ENCODE peak calls at places on chromosomes 5 and 9, in eight cellular contexts. One of them, this sample, is unnamed.

GRCh38 chr5:137753227-137753985 is 757 bp downstream of the HNRNPA0 start:
- DNase-seq in WERI-Rb-1: peak
- DNase-seq in Panc1: no peak
- DNase-seq in CD8-positive, alpha-beta T cell: peak
- DNase-seq in OCI-LY7: peak
- DNase-seq in endothelial cell of umbilical vein: no peak
- DNase-seq in mammary epithelial cell: no peak
- DNase-seq in sigmoid colon: peak
- DNase-seq in this sample: peak

GRCh38 chr5:132293066-132293991 is 865 bp upstream of the SLC22A4 start:
- DNase-seq in WERI-Rb-1: peak
- DNase-seq in Panc1: peak
- DNase-seq in CD8-positive, alpha-beta T cell: peak
- DNase-seq in OCI-LY7: no peak
- DNase-seq in endothelial cell of umbilical vein: peak
- DNase-seq in mammary epithelial cell: peak
- DNase-seq in sigmoid colon: peak
- DNase-seq in this sample: peak

GRCh38 chr5:59542841-59543825 is 350.4 kb downstream of the PDE4D start:
- DNase-seq in WERI-Rb-1: no peak
- DNase-seq in Panc1: no peak
- DNase-seq in CD8-positive, alpha-beta T cell: no peak
- DNase-seq in OCI-LY7: no peak
- DNase-seq in endothelial cell of umbilical vein: peak
- DNase-seq in mammary epithelial cell: no peak
- DNase-seq in sigmoid colon: peak
- DNase-seq in this sample: peak

GRCh38 chr5:119341452-119342349 is 14.1 kb upstream of the TNFAIP8 start:
- DNase-seq in WERI-Rb-1: no peak
- DNase-seq in Panc1: no peak
- DNase-seq in CD8-positive, alpha-beta T cell: no peak
- DNase-seq in OCI-LY7: peak
- DNase-seq in endothelial cell of umbilical vein: peak
- DNase-seq in mammary epithelial cell: no peak
- DNase-seq in sigmoid colon: no peak
- DNase-seq in this sample: no peak

GRCh38 chr5:170219615-170220014 is 13.2 kb upstream of the C5orf58 start:
- DNase-seq in WERI-Rb-1: no peak
- DNase-seq in Panc1: no peak
- DNase-seq in CD8-positive, alpha-beta T cell: no peak
- DNase-seq in OCI-LY7: no peak
- DNase-seq in endothelial cell of umbilical vein: peak
- DNase-seq in mammary epithelial cell: peak
- DNase-seq in sigmoid colon: no peak
- DNase-seq in this sample: no peak

GRCh38 chr9:37486616-37487544 is 1.1 kb downstream of the POLR1E start:
- DNase-seq in WERI-Rb-1: no peak
- DNase-seq in Panc1: no peak
- DNase-seq in CD8-positive, alpha-beta T cell: no peak
- DNase-seq in OCI-LY7: no peak
- DNase-seq in endothelial cell of umbilical vein: no peak
- DNase-seq in mammary epithelial cell: peak
- DNase-seq in sigmoid colon: peak
- DNase-seq in this sample: no peak

GRCh38 chr9:75653335-75653734 is 237.1 kb upstream of the PCSK5 start:
- DNase-seq in WERI-Rb-1: no peak
- DNase-seq in Panc1: no peak
- DNase-seq in CD8-positive, alpha-beta T cell: no peak
- DNase-seq in OCI-LY7: no peak
- DNase-seq in endothelial cell of umbilical vein: no peak
- DNase-seq in mammary epithelial cell: no peak
- DNase-seq in sigmoid colon: no peak
- DNase-seq in this sample: no peak

GRCh38 chr5:155402927-155403645 is 389.5 kb downstream of the KIF4B start:
- DNase-seq in WERI-Rb-1: peak
- DNase-seq in Panc1: no peak
- DNase-seq in CD8-positive, alpha-beta T cell: no peak
- DNase-seq in OCI-LY7: no peak
- DNase-seq in endothelial cell of umbilical vein: no peak
- DNase-seq in mammary epithelial cell: peak
- DNase-seq in sigmoid colon: no peak
- DNase-seq in this sample: no peak

GRCh38 chr5:140319833-140320232 is 16.9 kb upstream of the PFDN1 start:
- DNase-seq in WERI-Rb-1: no peak
- DNase-seq in Panc1: no peak
- DNase-seq in CD8-positive, alpha-beta T cell: no peak
- DNase-seq in OCI-LY7: no peak
- DNase-seq in endothelial cell of umbilical vein: no peak
- DNase-seq in mammary epithelial cell: no peak
- DNase-seq in sigmoid colon: no peak
- DNase-seq in this sample: no peak

GRCh38 chr5:7927466-7928375 is 58.8 kb downstream of the MTRR start:
- DNase-seq in WERI-Rb-1: peak
- DNase-seq in Panc1: peak
- DNase-seq in CD8-positive, alpha-beta T cell: peak
- DNase-seq in OCI-LY7: peak
- DNase-seq in endothelial cell of umbilical vein: peak
- DNase-seq in mammary epithelial cell: peak
- DNase-seq in sigmoid colon: no peak
- DNase-seq in this sample: no peak

GRCh38 chr5:15285901-15286583 is 213.9 kb upstream of the FBXL7 start:
- DNase-seq in WERI-Rb-1: no peak
- DNase-seq in Panc1: no peak
- DNase-seq in CD8-positive, alpha-beta T cell: no peak
- DNase-seq in OCI-LY7: no peak
- DNase-seq in endothelial cell of umbilical vein: peak
- DNase-seq in mammary epithelial cell: no peak
- DNase-seq in sigmoid colon: no peak
- DNase-seq in this sample: no peak

GRCh38 chr9:130128251-130128650 is 44.0 kb upstream of the NCS1 start:
- DNase-seq in WERI-Rb-1: no peak
- DNase-seq in Panc1: no peak
- DNase-seq in CD8-positive, alpha-beta T cell: peak
- DNase-seq in OCI-LY7: peak
- DNase-seq in endothelial cell of umbilical vein: no peak
- DNase-seq in mammary epithelial cell: no peak
- DNase-seq in sigmoid colon: no peak
- DNase-seq in this sample: no peak

GRCh38 chr9:134624827-134625181 is 16.8 kb upstream of the COL5A1 start:
- DNase-seq in WERI-Rb-1: peak
- DNase-seq in Panc1: no peak
- DNase-seq in CD8-positive, alpha-beta T cell: no peak
- DNase-seq in OCI-LY7: no peak
- DNase-seq in endothelial cell of umbilical vein: peak
- DNase-seq in mammary epithelial cell: peak
- DNase-seq in sigmoid colon: peak
- DNase-seq in this sample: no peak

GRCh38 chr9:2962471-2963172 is 118.7 kb upstream of the PUM3 start:
- DNase-seq in WERI-Rb-1: no peak
- DNase-seq in Panc1: no peak
- DNase-seq in CD8-positive, alpha-beta T cell: no peak
- DNase-seq in OCI-LY7: no peak
- DNase-seq in endothelial cell of umbilical vein: no peak
- DNase-seq in mammary epithelial cell: peak
- DNase-seq in sigmoid colon: no peak
- DNase-seq in this sample: no peak

GRCh38 chr9:74379718-74380117 is 117.4 kb upstream of the RORB start:
- DNase-seq in WERI-Rb-1: peak
- DNase-seq in Panc1: peak
- DNase-seq in CD8-positive, alpha-beta T cell: no peak
- DNase-seq in OCI-LY7: peak
- DNase-seq in endothelial cell of umbilical vein: no peak
- DNase-seq in mammary epithelial cell: peak
- DNase-seq in sigmoid colon: no peak
- DNase-seq in this sample: no peak

GRCh38 chr9:70495514-70495913 is 81.1 kb upstream of the KLF9 start:
- DNase-seq in WERI-Rb-1: no peak
- DNase-seq in Panc1: no peak
- DNase-seq in CD8-positive, alpha-beta T cell: no peak
- DNase-seq in OCI-LY7: no peak
- DNase-seq in endothelial cell of umbilical vein: no peak
- DNase-seq in mammary epithelial cell: no peak
- DNase-seq in sigmoid colon: no peak
- DNase-seq in this sample: peak

DNA sequence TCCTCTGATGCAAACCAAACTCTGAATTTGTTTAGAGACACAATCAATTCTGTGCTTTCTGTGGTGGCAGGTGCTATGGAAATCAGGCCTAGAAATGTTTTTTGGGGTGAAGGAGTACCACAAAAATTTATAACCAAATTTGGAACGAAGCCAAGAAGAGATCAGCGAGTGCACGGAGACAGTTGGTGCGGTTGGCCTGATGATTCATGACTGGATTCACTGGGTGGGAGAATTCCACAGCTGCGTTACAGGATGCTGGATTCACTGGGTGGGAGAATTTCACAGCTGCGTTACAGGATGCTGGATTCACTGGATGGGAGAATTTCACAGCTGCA is 135.6 kb upstream of the IRX4 start:
- DNase-seq in WERI-Rb-1: no peak
- DNase-seq in Panc1: no peak
- DNase-seq in CD8-positive, alpha-beta T cell: no peak
- DNase-seq in OCI-LY7: no peak
- DNase-seq in endothelial cell of umbilical vein: no peak
- DNase-seq in mammary epithelial cell: peak
- DNase-seq in sigmoid colon: no peak
- DNase-seq in this sample: no peak
- H3K27ac ChIP-seq in WERI-Rb-1: no peak
- H3K27ac ChIP-seq in Panc1: no peak
- H3K27ac ChIP-seq in CD8-positive, alpha-beta T cell: no peak
- H3K27ac ChIP-seq in OCI-LY7: no peak
- H3K27ac ChIP-seq in endothelial cell of umbilical vein: no peak
- H3K27ac ChIP-seq in mammary epithelial cell: no peak
- H3K27ac ChIP-seq in sigmoid colon: no peak
- H3K27ac ChIP-seq in this sample: no peak

GRCh38 chr9:80062581-80062980 is 490.8 kb downstream of the TLE4 start:
- DNase-seq in WERI-Rb-1: no peak
- DNase-seq in Panc1: no peak
- DNase-seq in CD8-positive, alpha-beta T cell: no peak
- DNase-seq in OCI-LY7: no peak
- DNase-seq in endothelial cell of umbilical vein: no peak
- DNase-seq in mammary epithelial cell: no peak
- DNase-seq in sigmoid colon: no peak
- DNase-seq in this sample: no peak
- H3K27ac ChIP-seq in WERI-Rb-1: no peak
- H3K27ac ChIP-seq in Panc1: no peak
- H3K27ac ChIP-seq in CD8-positive, alpha-beta T cell: no peak
- H3K27ac ChIP-seq in OCI-LY7: no peak
- H3K27ac ChIP-seq in endothelial cell of umbilical vein: no peak
- H3K27ac ChIP-seq in mammary epithelial cell: no peak
- H3K27ac ChIP-seq in sigmoid colon: peak
- H3K27ac ChIP-seq in this sample: peak

DNA sequence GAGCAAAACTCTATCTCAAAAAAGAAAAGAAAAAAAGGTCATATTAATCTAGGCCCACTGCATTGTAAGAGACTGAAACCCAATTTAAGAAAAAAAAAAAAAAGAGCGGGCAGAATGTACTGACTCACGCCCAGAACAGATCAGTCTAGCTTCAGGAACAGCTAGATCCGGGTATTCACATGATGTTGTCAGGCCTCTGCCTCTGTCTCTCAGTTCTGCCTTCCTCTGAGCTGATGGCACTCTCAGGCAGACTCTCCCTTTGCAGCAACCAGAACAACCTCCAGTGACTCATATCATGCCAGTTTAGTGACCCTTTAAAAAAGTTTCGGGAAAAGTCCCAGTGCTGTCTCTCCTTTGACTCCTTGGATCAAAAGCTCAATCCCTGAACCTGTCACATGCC is 53.0 kb downstream of the NEURL1B start:
- DNase-seq in WERI-Rb-1: no peak
- DNase-seq in Panc1: no peak
- DNase-seq in CD8-positive, alpha-beta T cell: no peak
- DNase-seq in OCI-LY7: no peak
- DNase-seq in endothelial cell of umbilical vein: no peak
- DNase-seq in mammary epithelial cell: peak
- DNase-seq in sigmoid colon: no peak
- DNase-seq in this sample: no peak
- H3K27ac ChIP-seq in WERI-Rb-1: no peak
- H3K27ac ChIP-seq in Panc1: no peak
- H3K27ac ChIP-seq in CD8-positive, alpha-beta T cell: no peak
- H3K27ac ChIP-seq in OCI-LY7: no peak
- H3K27ac ChIP-seq in endothelial cell of umbilical vein: no peak
- H3K27ac ChIP-seq in mammary epithelial cell: no peak
- H3K27ac ChIP-seq in sigmoid colon: peak
- H3K27ac ChIP-seq in this sample: peak

GRCh38 chr5:127029513-127030258 is 672 bp downstream of the MARCHF3 start:
- DNase-seq in WERI-Rb-1: peak
- DNase-seq in Panc1: no peak
- DNase-seq in CD8-positive, alpha-beta T cell: peak
- DNase-seq in OCI-LY7: peak
- DNase-seq in endothelial cell of umbilical vein: peak
- DNase-seq in mammary epithelial cell: peak
- DNase-seq in sigmoid colon: peak
- DNase-seq in this sample: peak

GRCh38 chr5:127028822-127029457 is 1.4 kb downstream of the MARCHF3 start:
- DNase-seq in WERI-Rb-1: peak
- DNase-seq in Panc1: no peak
- DNase-seq in CD8-positive, alpha-beta T cell: no peak
- DNase-seq in OCI-LY7: peak
- DNase-seq in endothelial cell of umbilical vein: peak
- DNase-seq in mammary epithelial cell: no peak
- DNase-seq in sigmoid colon: no peak
- DNase-seq in this sample: no peak

GRCh38 chr5:127030259-127031146 is at the start of gene MARCHF3:
- DNase-seq in WERI-Rb-1: peak
- DNase-seq in Panc1: peak
- DNase-seq in CD8-positive, alpha-beta T cell: peak
- DNase-seq in OCI-LY7: peak
- DNase-seq in endothelial cell of umbilical vein: peak
- DNase-seq in mammary epithelial cell: peak
- DNase-seq in sigmoid colon: peak
- DNase-seq in this sample: peak

GRCh38 chr5:127031863-127032232 is 1.5 kb upstream of the MARCHF3 start:
- DNase-seq in WERI-Rb-1: no peak
- DNase-seq in Panc1: no peak
- DNase-seq in CD8-positive, alpha-beta T cell: no peak
- DNase-seq in OCI-LY7: no peak
- DNase-seq in endothelial cell of umbilical vein: no peak
- DNase-seq in mammary epithelial cell: no peak
- DNase-seq in sigmoid colon: no peak
- DNase-seq in this sample: no peak

DNA sequence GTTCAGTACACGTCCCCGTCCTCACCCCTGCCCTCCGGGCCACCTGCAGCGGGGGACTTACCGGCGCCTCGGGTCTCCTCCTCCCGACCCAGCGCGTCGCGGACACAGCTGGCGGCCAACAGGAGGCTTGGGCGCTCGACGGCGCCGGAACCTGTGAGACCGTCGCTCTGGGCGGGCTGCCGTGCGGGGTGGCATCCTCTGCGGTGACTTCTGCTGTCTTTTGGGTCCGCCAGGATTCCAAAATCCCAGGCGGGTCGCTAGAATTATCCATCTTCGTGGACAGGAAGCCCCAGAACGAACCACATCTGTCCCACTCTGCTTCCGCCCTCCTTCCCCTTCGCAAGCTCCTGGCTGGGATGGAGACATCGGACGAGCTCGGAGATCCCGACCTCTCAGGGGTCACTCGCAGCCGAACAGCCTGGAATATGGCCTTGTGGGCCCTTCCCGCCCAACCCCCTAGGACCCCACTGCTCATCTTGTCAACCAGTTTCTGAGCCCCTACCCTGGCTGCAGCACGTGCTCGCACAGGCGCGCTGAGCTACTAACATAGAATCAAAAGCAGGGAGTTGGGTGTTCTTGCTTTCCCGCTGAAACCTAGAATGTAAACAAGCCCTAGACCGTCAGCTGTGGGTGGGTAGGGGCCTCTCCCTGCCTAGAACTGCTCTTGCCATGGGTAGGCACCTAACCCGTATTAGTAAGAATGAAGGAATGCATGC is 947 bp upstream of the MARCHF3 start:
- DNase-seq in WERI-Rb-1: no peak
- DNase-seq in Panc1: no peak
- DNase-seq in CD8-positive, alpha-beta T cell: peak
- DNase-seq in OCI-LY7: peak
- DNase-seq in endothelial cell of umbilical vein: no peak
- DNase-seq in mammary epithelial cell: no peak
- DNase-seq in sigmoid colon: no peak
- DNase-seq in this sample: peak
- H3K27ac ChIP-seq in WERI-Rb-1: peak
- H3K27ac ChIP-seq in Panc1: peak
- H3K27ac ChIP-seq in CD8-positive, alpha-beta T cell: peak
- H3K27ac ChIP-seq in OCI-LY7: peak
- H3K27ac ChIP-seq in endothelial cell of umbilical vein: peak
- H3K27ac ChIP-seq in mammary epithelial cell: peak
- H3K27ac ChIP-seq in sigmoid colon: peak
- H3K27ac ChIP-seq in this sample: peak